ENCODE peak calls at places on chromosomes 5 and 9, in ten cellular contexts. One of them, this sample, is unnamed.

GRCh38 chr5:10734832-10735231 is 26.2 kb downstream of the DAP start:
- DNase-seq in CD4-positive, CD25-positive, alpha-beta regulatory T cell: no peak
- DNase-seq in H7: no peak
- DNase-seq in fibroblast of the conjunctiva: no peak
- DNase-seq in A172: no peak
- DNase-seq in erythroblast: peak; percentile 48
- DNase-seq in CD8-positive, alpha-beta memory T cell: no peak
- DNase-seq in left ventricle myocardium superior: no peak
- DNase-seq in effector memory CD4-positive, alpha-beta T cell: no peak
- DNase-seq in iPS-NIHi11: no peak
- DNase-seq in this sample: no peak

GRCh38 chr5:88021141-88021540 is 247.5 kb downstream of the TMEM161B start:
- DNase-seq in CD4-positive, CD25-positive, alpha-beta regulatory T cell: no peak
- DNase-seq in H7: peak; percentile 2
- DNase-seq in fibroblast of the conjunctiva: no peak
- DNase-seq in A172: no peak
- DNase-seq in erythroblast: no peak
- DNase-seq in CD8-positive, alpha-beta memory T cell: no peak
- DNase-seq in left ventricle myocardium superior: no peak
- DNase-seq in effector memory CD4-positive, alpha-beta T cell: no peak
- DNase-seq in iPS-NIHi11: peak; percentile 7
- DNase-seq in this sample: no peak

GRCh38 chr9:81031422-81032029 is 657.8 kb downstream of the TLE1 start:
- DNase-seq in CD4-positive, CD25-positive, alpha-beta regulatory T cell: no peak
- DNase-seq in H7: no peak
- DNase-seq in fibroblast of the conjunctiva: no peak
- DNase-seq in A172: peak; percentile 57
- DNase-seq in erythroblast: no peak
- DNase-seq in CD8-positive, alpha-beta memory T cell: no peak
- DNase-seq in left ventricle myocardium superior: no peak
- DNase-seq in effector memory CD4-positive, alpha-beta T cell: no peak
- DNase-seq in iPS-NIHi11: no peak
- DNase-seq in this sample: no peak

GRCh38 chr5:133407277-133407632 is 205.1 kb downstream of the FSTL4 start:
- DNase-seq in CD4-positive, CD25-positive, alpha-beta regulatory T cell: no peak
- DNase-seq in H7: no peak
- DNase-seq in fibroblast of the conjunctiva: no peak
- DNase-seq in A172: no peak
- DNase-seq in erythroblast: no peak
- DNase-seq in CD8-positive, alpha-beta memory T cell: no peak
- DNase-seq in left ventricle myocardium superior: no peak
- DNase-seq in effector memory CD4-positive, alpha-beta T cell: no peak
- DNase-seq in iPS-NIHi11: no peak
- DNase-seq in this sample: no peak

GRCh38 chr5:2727620-2728019 is 23.9 kb downstream of the IRX2 start:
- DNase-seq in CD4-positive, CD25-positive, alpha-beta regulatory T cell: no peak
- DNase-seq in H7: no peak
- DNase-seq in fibroblast of the conjunctiva: no peak
- DNase-seq in A172: no peak
- DNase-seq in erythroblast: no peak
- DNase-seq in CD8-positive, alpha-beta memory T cell: no peak
- DNase-seq in left ventricle myocardium superior: no peak
- DNase-seq in effector memory CD4-positive, alpha-beta T cell: no peak
- DNase-seq in iPS-NIHi11: no peak
- DNase-seq in this sample: no peak

GRCh38 chr9:20579544-20580309 is 42.6 kb downstream of the MLLT3 start:
- DNase-seq in CD4-positive, CD25-positive, alpha-beta regulatory T cell: no peak
- DNase-seq in H7: no peak
- DNase-seq in fibroblast of the conjunctiva: no peak
- DNase-seq in A172: no peak
- DNase-seq in erythroblast: no peak
- DNase-seq in CD8-positive, alpha-beta memory T cell: no peak
- DNase-seq in left ventricle myocardium superior: no peak
- DNase-seq in effector memory CD4-positive, alpha-beta T cell: no peak
- DNase-seq in iPS-NIHi11: no peak
- DNase-seq in this sample: no peak

GRCh38 chr5:127705120-127705892 is 2.1 kb downstream of the CCDC192 start:
- DNase-seq in CD4-positive, CD25-positive, alpha-beta regulatory T cell: no peak
- DNase-seq in H7: no peak
- DNase-seq in fibroblast of the conjunctiva: peak; percentile 88
- DNase-seq in A172: peak; percentile 60
- DNase-seq in erythroblast: peak; percentile 23
- DNase-seq in CD8-positive, alpha-beta memory T cell: no peak
- DNase-seq in left ventricle myocardium superior: no peak
- DNase-seq in effector memory CD4-positive, alpha-beta T cell: no peak
- DNase-seq in iPS-NIHi11: no peak
- DNase-seq in this sample: peak; percentile 39

GRCh38 chr5:147481376-147481775 is 28.5 kb downstream of the DPYSL3 start:
- DNase-seq in CD4-positive, CD25-positive, alpha-beta regulatory T cell: no peak
- DNase-seq in H7: no peak
- DNase-seq in fibroblast of the conjunctiva: peak; percentile 64
- DNase-seq in A172: no peak
- DNase-seq in erythroblast: no peak
- DNase-seq in CD8-positive, alpha-beta memory T cell: no peak
- DNase-seq in left ventricle myocardium superior: no peak
- DNase-seq in effector memory CD4-positive, alpha-beta T cell: no peak
- DNase-seq in iPS-NIHi11: no peak
- DNase-seq in this sample: peak; percentile 51

GRCh38 chr5:14471557-14471956 is 110.0 kb upstream of the OTULINL start:
- DNase-seq in CD4-positive, CD25-positive, alpha-beta regulatory T cell: no peak
- DNase-seq in H7: no peak
- DNase-seq in fibroblast of the conjunctiva: no peak
- DNase-seq in A172: no peak
- DNase-seq in erythroblast: no peak
- DNase-seq in CD8-positive, alpha-beta memory T cell: no peak
- DNase-seq in left ventricle myocardium superior: no peak
- DNase-seq in effector memory CD4-positive, alpha-beta T cell: no peak
- DNase-seq in iPS-NIHi11: no peak
- DNase-seq in this sample: no peak

This sample was measured in MG63.